ENCODE peak calls at places on chromosomes 16 and 17, in eight cellular contexts. H is hepatocyte, D is tibial artery, B is mesenchymal stem cell, E is pancreas, Z is brain microvascular endothelial cell, L is AG04450, M is H1. Q is an unnamed sample. For H3K27me3, the result is how much of the 10 kb centered on the place peaks cover.

GRCh38 chr16:26186221-26186620 is 494.5 kb downstream of the HS3ST4 start:
- DNase-seq in D (no peak), E (no peak), M (no peak), L (no peak), Z (no peak), B (no peak), H (no peak), Q (no peak)

GRCh38 chr17:688100-688989 is 26.3 kb downstream of the VPS53 start:
- DNase-seq in E (no peak), Z (peak), D (no peak), H (peak), B (peak), L (no peak), M (no peak), Q (no peak)

GRCh38 chr16:30136971-30137601 is 14.1 kb upstream of the MAPK3 start:
- DNase-seq in D (no peak), B (no peak), M (no peak), H (no peak), Z (no peak), L (no peak), E (no peak), Q (no peak)

GRCh38 chr16:65070831-65071230 is 51.0 kb downstream of the CDH11 start:
- DNase-seq in D (peak), M (peak), Z (peak), L (peak), H (peak), E (no peak), B (peak), Q (peak)

GRCh38 chr16:49457196-49457595 is 83.6 kb downstream of the C16orf78 start:
- DNase-seq in E (no peak), D (no peak), B (no peak), H (no peak), Z (no peak), L (no peak), M (no peak), Q (no peak)

GRCh38 chr16:50402298-50402895 is 33.6 kb upstream of the BRD7 start:
- DNase-seq in L (no peak), Z (no peak), E (no peak), B (no peak), D (no peak), M (no peak), H (no peak), Q (no peak)

GRCh38 chr17:62708587-62708986 is 81.1 kb downstream of the MRC2 start:
- DNase-seq in H (no peak), Z (no peak), B (no peak), D (no peak), L (no peak), E (no peak), M (no peak), Q (no peak)

GRCh38 chr17:77555741-77556291 is 402.7 kb upstream of the TNRC6C start:
- DNase-seq in D (peak), Z (no peak), M (no peak), L (no peak), H (peak), E (peak), B (no peak), Q (peak)

GRCh38 chr16:4329354-4329775 is 13.5 kb downstream of the GLIS2 start:
- DNase-seq in L (no peak), M (no peak), B (no peak), Z (no peak), H (no peak), D (no peak), E (no peak), Q (no peak)

GRCh38 chr16:50302472-50303005 is 36.2 kb downstream of the ADCY7 start:
- DNase-seq in E (no peak), L (no peak), H (no peak), B (no peak), Z (no peak), M (no peak), D (peak), Q (peak)

GRCh38 chr17:32870027-32870670 is 6.8 kb downstream of the MYO1D start:
- DNase-seq in D (peak), E (no peak), Z (no peak), H (no peak), B (peak), L (no peak), M (no peak), Q (no peak)

GRCh38 chr17:9018731-9019130 is 2.6 kb upstream of the NTN1 start:
- DNase-seq in E (no peak), D (no peak), H (no peak), B (no peak), Z (no peak), M (no peak), L (no peak), Q (peak)

GRCh38 chr17:41532947-41533570 is 5.0 kb upstream of the KRT19 start:
- DNase-seq in E (no peak), L (no peak), Z (no peak), H (no peak), D (no peak), M (no peak), B (no peak), Q (no peak)
- H3K27me3 ChIP-seq in E (under half), L (under half), Z (under half), H (under half), D (under half), M (under half), B (under half), Q (under half)

DNA sequence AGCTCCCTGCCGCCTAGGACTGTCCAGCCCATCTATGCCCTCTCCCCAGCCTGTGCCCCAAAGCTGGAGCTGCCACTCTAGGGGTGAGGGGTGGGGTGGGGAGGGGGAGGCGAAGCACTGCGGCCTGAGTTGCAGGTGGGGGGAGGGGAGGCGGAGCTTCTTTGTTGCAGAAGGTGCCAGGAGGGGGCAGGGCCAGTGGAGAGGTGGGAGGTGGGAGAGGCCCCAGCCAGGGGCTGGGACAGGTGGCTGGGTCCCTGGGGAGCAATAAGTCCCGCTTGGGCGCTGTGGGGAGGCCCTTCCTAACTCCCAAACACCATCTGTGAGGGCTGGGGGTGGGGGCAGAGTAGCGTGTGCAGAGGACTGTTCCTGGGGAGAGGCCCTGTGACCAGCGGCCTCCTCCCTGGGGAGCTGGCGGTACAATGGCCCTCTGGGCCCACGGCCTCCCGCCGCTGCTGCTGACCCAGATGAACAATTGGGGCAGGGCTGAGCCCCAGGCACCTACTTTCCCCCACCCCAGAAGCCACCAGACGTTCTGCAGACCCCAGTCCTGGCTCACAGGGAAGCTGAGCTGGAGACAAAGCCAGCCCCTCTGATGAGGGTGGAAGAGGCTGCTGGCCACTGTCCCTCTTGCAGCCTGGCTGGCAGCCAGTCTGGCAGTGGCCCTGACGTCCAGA is 2.2 kb upstream of the NTN3 start:
- DNase-seq in H (no peak), B (peak), M (no peak), E (no peak), D (no peak), Z (no peak), L (no peak), Q (no peak)
- H3K27me3 ChIP-seq in H (under half), B (under half), M (half or more), E (under half), D (half or more), Z (under half), L (under half), Q (under half)

GRCh38 chr17:80477647-80478478 is 1.5 kb upstream of the NPTX1 start:
- DNase-seq in L (no peak), E (no peak), H (peak), M (no peak), D (no peak), B (peak), Z (peak), Q (no peak)

GRCh38 chr17:80474231-80474932 is 2.0 kb downstream of the NPTX1 start:
- DNase-seq in D (no peak), L (no peak), Z (no peak), B (peak), M (no peak), E (no peak), H (peak), Q (no peak)

GRCh38 chr17:80474933-80475915 is 1.2 kb downstream of the NPTX1 start:
- DNase-seq in L (no peak), Z (no peak), E (peak), B (no peak), M (no peak), H (no peak), D (no peak), Q (no peak)

GRCh38 chr17:80476877-80477646 is 655 bp upstream of the NPTX1 start:
- DNase-seq in B (no peak), H (no peak), M (no peak), E (no peak), Z (no peak), L (no peak), D (no peak), Q (no peak)

GRCh38 chr17:80475949-80476876 is at the start of gene NPTX1:
- DNase-seq in H (peak), M (no peak), D (no peak), B (no peak), L (no peak), E (no peak), Z (no peak), Q (no peak)
- H3K27me3 ChIP-seq in H (half or more), M (half or more), D (half or more), B (half or more), L (half or more), E (under half), Z (under half), Q (half or more)

GRCh38 chr17:48563867-48564199 is 14.3 kb downstream of the HOXB4 start:
- DNase-seq in B (no peak), E (no peak), D (no peak), H (no peak), Z (no peak), M (no peak), L (no peak), Q (no peak)

GRCh38 chr17:48564200-48565023 is 13.7 kb downstream of the HOXB4 start:
- DNase-seq in L (no peak), M (no peak), Z (no peak), E (no peak), H (no peak), D (no peak), B (peak), Q (no peak)

GRCh38 chr17:48566717-48567116 is 11.4 kb downstream of the HOXB4 start:
- DNase-seq in D (no peak), M (no peak), B (no peak), L (no peak), Z (no peak), E (no peak), H (no peak), Q (no peak)

GRCh38 chr17:48563385-48563838 is 14.7 kb downstream of the HOXB4 start:
- DNase-seq in E (no peak), H (no peak), M (no peak), L (no peak), D (no peak), B (peak), Z (no peak), Q (no peak)

DNA sequence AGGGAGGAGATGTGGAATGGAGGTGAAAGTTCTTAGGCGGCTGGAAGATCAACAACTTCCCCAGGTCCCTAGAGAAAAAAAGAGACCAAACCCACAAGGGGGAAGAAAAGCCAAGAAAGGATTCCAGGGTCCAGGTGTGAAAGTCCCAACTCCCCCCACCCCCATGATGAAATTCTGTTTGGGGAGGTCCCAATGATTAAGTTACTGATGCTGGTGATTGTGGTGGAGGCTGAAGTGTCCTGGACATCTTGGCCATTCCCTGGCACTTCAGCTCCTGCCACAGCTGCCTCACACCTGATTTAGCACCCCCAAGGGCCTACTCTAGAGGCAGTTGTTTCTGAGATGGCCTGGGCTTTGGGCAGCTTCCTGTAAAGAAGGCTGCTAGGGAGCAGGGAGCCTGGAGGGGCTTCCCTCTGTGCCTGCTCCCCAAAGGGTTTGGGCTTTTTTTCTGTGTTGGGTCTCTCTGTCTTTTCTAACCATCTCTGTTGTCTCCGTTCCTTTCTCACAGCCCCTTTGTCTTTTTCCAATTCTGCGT is 13.1 kb downstream of the HOXB4 start:
- DNase-seq in D (no peak), B (peak), L (no peak), Z (no peak), E (no peak), H (no peak), M (no peak), Q (no peak)
- H3K27me3 ChIP-seq in D (under half), B (under half), L (under half), Z (half or more), E (under half), H (half or more), M (half or more), Q (under half)

GRCh38 chr16:86444274-86445060 is 65.9 kb upstream of the FOXF1 start:
- DNase-seq in Z (no peak), D (no peak), H (peak), B (no peak), M (no peak), E (no peak), L (no peak), Q (no peak)
- H3K27me3 ChIP-seq in Z (under half), D (half or more), H (under half), B (under half), M (under half), E (under half), L (under half), Q (under half)

Q was measured in breast epithelium.